ENCODE peak calls at places on chromosomes 16 and 17, in eight cellular contexts. One of them, this sample, is unnamed.
A peak's percentile ranks its signal among the peaks of the same experiment; 100 is the strongest.

GRCh38 chr16:11992594-11993524 is 16.3 kb downstream of the SNX29 start:
- DNase-seq in ovary: no peak
- DNase-seq in GM12878: no peak
- DNase-seq in AG04450: no peak
- DNase-seq in dorsolateral prefrontal cortex: no peak
- DNase-seq in psoas muscle: no peak
- DNase-seq in heart left ventricle: no peak
- DNase-seq in astrocyte of the cerebellum: no peak
- DNase-seq in this sample: no peak

GRCh38 chr16:67959520-67959919 is 8.9 kb downstream of the SLC12A4 start:
- DNase-seq in AG04450: no peak
- DNase-seq in GM12878: no peak
- DNase-seq in astrocyte of the cerebellum: no peak
- DNase-seq in psoas muscle: peak; percentile 89
- DNase-seq in dorsolateral prefrontal cortex: no peak
- DNase-seq in heart left ventricle: peak; percentile 92
- DNase-seq in ovary: no peak
- DNase-seq in this sample: no peak

GRCh38 chr17:27049104-27049784 is 244.7 kb upstream of the WSB1 start:
- DNase-seq in GM12878: no peak
- DNase-seq in heart left ventricle: no peak
- DNase-seq in dorsolateral prefrontal cortex: no peak
- DNase-seq in ovary: no peak
- DNase-seq in psoas muscle: no peak
- DNase-seq in AG04450: no peak
- DNase-seq in astrocyte of the cerebellum: no peak
- DNase-seq in this sample: no peak

GRCh38 chr17:60077672-60078519 is 825 bp downstream of the HEATR6 start:
- DNase-seq in psoas muscle: no peak
- DNase-seq in heart left ventricle: no peak
- DNase-seq in GM12878: no peak
- DNase-seq in astrocyte of the cerebellum: no peak
- DNase-seq in ovary: no peak
- DNase-seq in dorsolateral prefrontal cortex: no peak
- DNase-seq in AG04450: no peak
- DNase-seq in this sample: no peak

GRCh38 chr17:13030459-13031305 is 12.9 kb upstream of the ELAC2 start:
- DNase-seq in ovary: no peak
- DNase-seq in GM12878: no peak
- DNase-seq in dorsolateral prefrontal cortex: no peak
- DNase-seq in AG04450: peak; percentile 13
- DNase-seq in heart left ventricle: no peak
- DNase-seq in psoas muscle: no peak
- DNase-seq in astrocyte of the cerebellum: peak; percentile 32
- DNase-seq in this sample: no peak

GRCh38 chr17:55451203-55451641 is 29.6 kb upstream of the MMD start:
- DNase-seq in AG04450: no peak
- DNase-seq in GM12878: no peak
- DNase-seq in heart left ventricle: no peak
- DNase-seq in ovary: no peak
- DNase-seq in psoas muscle: no peak
- DNase-seq in astrocyte of the cerebellum: no peak
- DNase-seq in dorsolateral prefrontal cortex: no peak
- DNase-seq in this sample: no peak

GRCh38 chr17:31517524-31517923 is 126.0 kb downstream of the RAB11FIP4 start:
- DNase-seq in ovary: no peak
- DNase-seq in dorsolateral prefrontal cortex: no peak
- DNase-seq in psoas muscle: no peak
- DNase-seq in GM12878: no peak
- DNase-seq in heart left ventricle: no peak
- DNase-seq in AG04450: no peak
- DNase-seq in astrocyte of the cerebellum: no peak
- DNase-seq in this sample: no peak

GRCh38 chr16:54290203-54291106 is 3.9 kb upstream of the IRX3 start:
- DNase-seq in dorsolateral prefrontal cortex: no peak
- DNase-seq in heart left ventricle: no peak
- DNase-seq in AG04450: no peak
- DNase-seq in astrocyte of the cerebellum: no peak
- DNase-seq in ovary: no peak
- DNase-seq in psoas muscle: no peak
- DNase-seq in GM12878: no peak
- DNase-seq in this sample: no peak

GRCh38 chr16:53433930-53434435 is 288 bp upstream of the RBL2 start:
- DNase-seq in dorsolateral prefrontal cortex: no peak
- DNase-seq in ovary: no peak
- DNase-seq in AG04450: peak; percentile 33
- DNase-seq in GM12878: no peak
- DNase-seq in astrocyte of the cerebellum: peak; percentile 36
- DNase-seq in psoas muscle: no peak
- DNase-seq in heart left ventricle: peak; percentile 89
- DNase-seq in this sample: no peak

GRCh38 chr16:51440096-51440495 is 289.0 kb upstream of the SALL1 start:
- DNase-seq in AG04450: no peak
- DNase-seq in ovary: no peak
- DNase-seq in GM12878: no peak
- DNase-seq in heart left ventricle: no peak
- DNase-seq in dorsolateral prefrontal cortex: no peak
- DNase-seq in astrocyte of the cerebellum: no peak
- DNase-seq in psoas muscle: no peak
- DNase-seq in this sample: no peak

GRCh38 chr17:46809110-46809571 is 9.4 kb downstream of the WNT3 start:
- DNase-seq in ovary: no peak
- DNase-seq in psoas muscle: no peak
- DNase-seq in astrocyte of the cerebellum: no peak
- DNase-seq in heart left ventricle: no peak
- DNase-seq in dorsolateral prefrontal cortex: no peak
- DNase-seq in GM12878: no peak
- DNase-seq in AG04450: no peak
- DNase-seq in this sample: no peak

GRCh38 chr16:14180431-14181059 is 109.4 kb downstream of the MRTFB start:
- DNase-seq in heart left ventricle: no peak
- DNase-seq in ovary: no peak
- DNase-seq in dorsolateral prefrontal cortex: no peak
- DNase-seq in psoas muscle: no peak
- DNase-seq in GM12878: no peak
- DNase-seq in AG04450: no peak
- DNase-seq in astrocyte of the cerebellum: no peak
- DNase-seq in this sample: no peak

GRCh38 chr17:15777717-15778116 is 45.6 kb downstream of the TBC1D26 start:
- DNase-seq in dorsolateral prefrontal cortex: no peak
- DNase-seq in GM12878: no peak
- DNase-seq in psoas muscle: no peak
- DNase-seq in AG04450: no peak
- DNase-seq in astrocyte of the cerebellum: no peak
- DNase-seq in ovary: no peak
- DNase-seq in heart left ventricle: no peak
- DNase-seq in this sample: no peak

GRCh38 chr17:70767102-70767701 is 597.9 kb downstream of the KCNJ2 start:
- DNase-seq in astrocyte of the cerebellum: peak; percentile 32
- DNase-seq in AG04450: peak; percentile 3
- DNase-seq in heart left ventricle: no peak
- DNase-seq in GM12878: no peak
- DNase-seq in dorsolateral prefrontal cortex: no peak
- DNase-seq in psoas muscle: no peak
- DNase-seq in ovary: no peak
- DNase-seq in this sample: no peak

GRCh38 chr16:68388124-68388523 is 60.2 kb downstream of the SMPD3 start:
- DNase-seq in dorsolateral prefrontal cortex: no peak
- DNase-seq in GM12878: no peak
- DNase-seq in AG04450: no peak
- DNase-seq in heart left ventricle: no peak
- DNase-seq in astrocyte of the cerebellum: no peak
- DNase-seq in psoas muscle: no peak
- DNase-seq in ovary: no peak
- DNase-seq in this sample: no peak

GRCh38 chr17:78935419-78936323 is 10.5 kb upstream of the TIMP2 start:
- DNase-seq in dorsolateral prefrontal cortex: no peak
- DNase-seq in ovary: peak; percentile 90
- DNase-seq in astrocyte of the cerebellum: peak; percentile 94
- DNase-seq in GM12878: no peak
- DNase-seq in heart left ventricle: peak; percentile 56
- DNase-seq in AG04450: peak; percentile 93
- DNase-seq in psoas muscle: peak; percentile 85
- DNase-seq in this sample: peak; percentile 84

GRCh38 chr16:8137581-8137980 is 452.7 kb downstream of the TMEM114 start:
- DNase-seq in heart left ventricle: no peak
- DNase-seq in dorsolateral prefrontal cortex: no peak
- DNase-seq in psoas muscle: no peak
- DNase-seq in GM12878: no peak
- DNase-seq in ovary: no peak
- DNase-seq in astrocyte of the cerebellum: no peak
- DNase-seq in AG04450: no peak
- DNase-seq in this sample: no peak

GRCh38 chr16:27253526-27253930 is 15.0 kb downstream of the NSMCE1 start:
- DNase-seq in ovary: no peak
- DNase-seq in heart left ventricle: no peak
- DNase-seq in GM12878: no peak
- DNase-seq in AG04450: peak; percentile 51
- DNase-seq in dorsolateral prefrontal cortex: no peak
- DNase-seq in psoas muscle: no peak
- DNase-seq in astrocyte of the cerebellum: peak; percentile 73
- DNase-seq in this sample: peak; percentile 40

GRCh38 chr17:72837335-72837734 is 255.2 kb downstream of the SLC39A11 start:
- DNase-seq in astrocyte of the cerebellum: no peak
- DNase-seq in GM12878: no peak
- DNase-seq in ovary: no peak
- DNase-seq in heart left ventricle: no peak
- DNase-seq in psoas muscle: no peak
- DNase-seq in dorsolateral prefrontal cortex: no peak
- DNase-seq in AG04450: no peak
- DNase-seq in this sample: no peak

GRCh38 chr16:88306860-88307545 is 75.8 kb upstream of the ZNF469 start:
- DNase-seq in astrocyte of the cerebellum: peak; percentile 92
- DNase-seq in psoas muscle: peak; percentile 49
- DNase-seq in ovary: peak; percentile 57
- DNase-seq in heart left ventricle: no peak
- DNase-seq in GM12878: no peak
- DNase-seq in dorsolateral prefrontal cortex: no peak
- DNase-seq in AG04450: peak; percentile 92
- DNase-seq in this sample: peak; percentile 92

GRCh38 chr16:72876221-72876620 is 171.7 kb downstream of the ZFHX3 start:
- DNase-seq in heart left ventricle: peak; percentile 82
- DNase-seq in ovary: no peak
- DNase-seq in AG04450: peak; percentile 73
- DNase-seq in psoas muscle: peak; percentile 82
- DNase-seq in dorsolateral prefrontal cortex: no peak
- DNase-seq in astrocyte of the cerebellum: peak; percentile 81
- DNase-seq in GM12878: peak; percentile 1
- DNase-seq in this sample: peak; percentile 61

GRCh38 chr17:6823011-6823442 is 8.5 kb downstream of the TEKT1 start:
- DNase-seq in psoas muscle: no peak
- DNase-seq in heart left ventricle: no peak
- DNase-seq in dorsolateral prefrontal cortex: no peak
- DNase-seq in GM12878: no peak
- DNase-seq in AG04450: no peak
- DNase-seq in astrocyte of the cerebellum: no peak
- DNase-seq in ovary: no peak
- DNase-seq in this sample: no peak

GRCh38 chr16:79598341-79599181 is 2.0 kb downstream of the MAF start:
- DNase-seq in AG04450: no peak
- DNase-seq in dorsolateral prefrontal cortex: peak; percentile 46
- DNase-seq in GM12878: no peak
- DNase-seq in psoas muscle: peak; percentile 85
- DNase-seq in heart left ventricle: peak; percentile 58
- DNase-seq in astrocyte of the cerebellum: peak; percentile 31
- DNase-seq in ovary: peak; percentile 69
- DNase-seq in this sample: no peak
- TF ChIP-seq CTCF in AG04450: no peak
- TF ChIP-seq CTCF in dorsolateral prefrontal cortex: no peak
- TF ChIP-seq CTCF in GM12878: no peak
- TF ChIP-seq CTCF in psoas muscle: peak; percentile 33
- TF ChIP-seq CTCF in heart left ventricle: no peak
- TF ChIP-seq CTCF in astrocyte of the cerebellum: peak; percentile 4
- TF ChIP-seq CTCF in ovary: no peak
- TF ChIP-seq CTCF in this sample: no peak

DNA sequence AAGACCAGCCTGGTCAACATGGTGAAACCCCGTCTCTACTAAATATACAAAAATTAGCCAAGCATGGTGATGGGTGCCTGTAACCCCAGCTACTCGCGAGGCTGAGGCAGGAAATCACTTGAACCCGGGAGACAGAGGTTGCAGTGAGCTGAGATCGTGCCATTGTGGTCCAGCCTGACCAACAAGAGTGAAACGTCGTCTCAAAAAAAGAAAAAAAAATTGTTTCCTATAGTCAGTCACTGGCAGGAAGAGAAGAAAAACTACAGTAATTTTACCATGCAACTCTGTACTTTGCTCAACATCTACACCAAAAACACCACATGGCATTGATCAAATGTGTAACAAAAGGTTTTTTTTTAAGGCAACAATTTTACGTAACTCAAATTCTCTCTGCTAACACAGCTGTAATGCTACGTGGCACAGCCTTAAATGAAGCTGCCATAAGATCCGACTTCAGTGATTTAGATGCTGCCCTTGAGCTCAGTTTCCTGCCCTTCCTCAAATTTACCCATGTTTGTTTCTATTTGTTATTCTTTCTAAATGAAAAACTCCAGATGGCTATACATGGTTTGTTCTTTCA is 40.2 kb downstream of the CNOT1 start:
- DNase-seq in dorsolateral prefrontal cortex: no peak
- DNase-seq in astrocyte of the cerebellum: no peak
- DNase-seq in AG04450: no peak
- DNase-seq in heart left ventricle: no peak
- DNase-seq in psoas muscle: no peak
- DNase-seq in ovary: no peak
- DNase-seq in GM12878: no peak
- DNase-seq in this sample: no peak
- H3K4me3 ChIP-seq in dorsolateral prefrontal cortex: no peak overlapping the region
- H3K4me3 ChIP-seq in astrocyte of the cerebellum: no peak overlapping the region
- H3K4me3 ChIP-seq in AG04450: no peak overlapping the region
- H3K4me3 ChIP-seq in heart left ventricle: no peak overlapping the region
- H3K4me3 ChIP-seq in psoas muscle: no peak overlapping the region
- H3K4me3 ChIP-seq in ovary: no peak overlapping the region
- H3K4me3 ChIP-seq in GM12878: no peak overlapping the region
- H3K4me3 ChIP-seq in this sample: no peak overlapping the region

GRCh38 chr17:83076930-83077329 is 2.5 kb upstream of the METRNL start:
- DNase-seq in GM12878: no peak
- DNase-seq in AG04450: no peak
- DNase-seq in ovary: no peak
- DNase-seq in psoas muscle: no peak
- DNase-seq in heart left ventricle: no peak
- DNase-seq in astrocyte of the cerebellum: no peak
- DNase-seq in dorsolateral prefrontal cortex: no peak
- DNase-seq in this sample: no peak
- TF ChIP-seq CTCF in GM12878: peak; percentile 42
- TF ChIP-seq CTCF in AG04450: no peak
- TF ChIP-seq CTCF in ovary: no peak
- TF ChIP-seq CTCF in psoas muscle: peak; percentile 12
- TF ChIP-seq CTCF in heart left ventricle: no peak
- TF ChIP-seq CTCF in astrocyte of the cerebellum: peak; percentile 18
- TF ChIP-seq CTCF in dorsolateral prefrontal cortex: no peak
- TF ChIP-seq CTCF in this sample: no peak

DNA sequence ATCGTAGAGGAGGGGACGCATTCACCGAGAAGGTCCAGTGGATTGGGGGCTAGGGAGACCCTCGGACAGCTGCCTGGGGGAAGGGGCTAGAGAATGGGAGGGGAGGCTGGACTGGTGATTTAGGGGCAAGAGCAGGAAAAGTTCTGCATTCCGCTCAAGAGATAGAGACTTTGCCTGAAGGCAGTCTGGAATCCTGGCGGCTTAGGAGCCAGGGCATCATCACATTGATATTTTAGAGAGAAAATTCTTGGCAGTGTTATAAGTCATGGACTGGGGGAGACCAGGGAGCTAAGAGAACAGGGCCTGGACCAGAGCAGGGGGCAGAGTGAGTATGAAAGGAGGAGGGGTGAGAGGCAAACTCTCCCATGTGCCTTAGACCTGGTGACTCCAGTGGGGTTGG is 35.8 kb downstream of the MSI2 start:
- DNase-seq in dorsolateral prefrontal cortex: no peak
- DNase-seq in GM12878: no peak
- DNase-seq in ovary: no peak
- DNase-seq in astrocyte of the cerebellum: no peak
- DNase-seq in AG04450: no peak
- DNase-seq in heart left ventricle: no peak
- DNase-seq in psoas muscle: no peak
- DNase-seq in this sample: no peak
- H3K4me3 ChIP-seq in dorsolateral prefrontal cortex: no peak overlapping the region
- H3K4me3 ChIP-seq in GM12878: no peak overlapping the region
- H3K4me3 ChIP-seq in ovary: no peak overlapping the region
- H3K4me3 ChIP-seq in astrocyte of the cerebellum: no peak overlapping the region
- H3K4me3 ChIP-seq in AG04450: no peak overlapping the region
- H3K4me3 ChIP-seq in heart left ventricle: no peak overlapping the region
- H3K4me3 ChIP-seq in psoas muscle: no peak overlapping the region
- H3K4me3 ChIP-seq in this sample: no peak overlapping the region